ENCODE peak calls at places on chromosome 1, in seven cellular contexts. One of them, this sample, is unnamed.

GRCh38 chr1:205812271-205812877 is 624 bp downstream of the SLC41A1 start:
- DNase-seq in GM13976: peak
- DNase-seq in endothelial cell: peak
- DNase-seq in NCI-H524 treated with DMSO at 0.1 percent for 48 hours: no peak
- DNase-seq in activated T-cell treated with anti-CD3 and anti-CD28 coated beads, Interleukin-2, amount 50 U/mL, for 72 hours: peak
- DNase-seq in iris pigment epithelial cell: peak
- DNase-seq in GM20000: peak
- DNase-seq in this sample: peak

GRCh38 chr1:35443768-35444518 is 113.3 kb downstream of the KIAA0319L start:
- DNase-seq in GM13976: no peak
- DNase-seq in endothelial cell: no peak
- DNase-seq in NCI-H524 treated with DMSO at 0.1 percent for 48 hours: no peak
- DNase-seq in activated T-cell treated with anti-CD3 and anti-CD28 coated beads, Interleukin-2, amount 50 U/mL, for 72 hours: no peak
- DNase-seq in iris pigment epithelial cell: peak
- DNase-seq in GM20000: no peak
- DNase-seq in this sample: no peak

GRCh38 chr1:4305526-4306301 is 348.7 kb upstream of the AJAP1 start:
- DNase-seq in GM13976: no peak
- DNase-seq in endothelial cell: no peak
- DNase-seq in NCI-H524 treated with DMSO at 0.1 percent for 48 hours: no peak
- DNase-seq in activated T-cell treated with anti-CD3 and anti-CD28 coated beads, Interleukin-2, amount 50 U/mL, for 72 hours: no peak
- DNase-seq in iris pigment epithelial cell: no peak
- DNase-seq in GM20000: no peak
- DNase-seq in this sample: no peak

GRCh38 chr1:26111530-26112406 is at the start of gene PDIK1L:
- DNase-seq in GM13976: peak
- DNase-seq in endothelial cell: peak
- DNase-seq in NCI-H524 treated with DMSO at 0.1 percent for 48 hours: peak
- DNase-seq in activated T-cell treated with anti-CD3 and anti-CD28 coated beads, Interleukin-2, amount 50 U/mL, for 72 hours: peak
- DNase-seq in iris pigment epithelial cell: peak
- DNase-seq in GM20000: peak
- DNase-seq in this sample: peak

GRCh38 chr1:2526824-2527552 is 592 bp upstream of the PANK4 start:
- DNase-seq in GM13976: peak
- DNase-seq in endothelial cell: no peak
- DNase-seq in NCI-H524 treated with DMSO at 0.1 percent for 48 hours: peak
- DNase-seq in activated T-cell treated with anti-CD3 and anti-CD28 coated beads, Interleukin-2, amount 50 U/mL, for 72 hours: peak
- DNase-seq in iris pigment epithelial cell: peak
- DNase-seq in GM20000: peak
- DNase-seq in this sample: no peak

GRCh38 chr1:228333739-228334115 is 72.9 kb downstream of the TRIM11 start:
- DNase-seq in GM13976: no peak
- DNase-seq in endothelial cell: no peak
- DNase-seq in NCI-H524 treated with DMSO at 0.1 percent for 48 hours: no peak
- DNase-seq in activated T-cell treated with anti-CD3 and anti-CD28 coated beads, Interleukin-2, amount 50 U/mL, for 72 hours: no peak
- DNase-seq in iris pigment epithelial cell: no peak
- DNase-seq in GM20000: no peak
- DNase-seq in this sample: no peak

GRCh38 chr1:216604771-216605170 is 118.5 kb downstream of the ESRRG start:
- DNase-seq in GM13976: no peak
- DNase-seq in endothelial cell: no peak
- DNase-seq in NCI-H524 treated with DMSO at 0.1 percent for 48 hours: peak
- DNase-seq in activated T-cell treated with anti-CD3 and anti-CD28 coated beads, Interleukin-2, amount 50 U/mL, for 72 hours: no peak
- DNase-seq in iris pigment epithelial cell: no peak
- DNase-seq in GM20000: no peak
- DNase-seq in this sample: no peak

GRCh38 chr1:198556969-198557368 is 16.5 kb upstream of the ATP6V1G3 start:
- DNase-seq in GM13976: peak
- DNase-seq in endothelial cell: no peak
- DNase-seq in NCI-H524 treated with DMSO at 0.1 percent for 48 hours: no peak
- DNase-seq in activated T-cell treated with anti-CD3 and anti-CD28 coated beads, Interleukin-2, amount 50 U/mL, for 72 hours: peak
- DNase-seq in iris pigment epithelial cell: no peak
- DNase-seq in GM20000: peak
- DNase-seq in this sample: peak

GRCh38 chr1:198932351-198932991 is 293.6 kb downstream of the PTPRC start:
- DNase-seq in GM13976: no peak
- DNase-seq in endothelial cell: no peak
- DNase-seq in NCI-H524 treated with DMSO at 0.1 percent for 48 hours: no peak
- DNase-seq in activated T-cell treated with anti-CD3 and anti-CD28 coated beads, Interleukin-2, amount 50 U/mL, for 72 hours: peak
- DNase-seq in iris pigment epithelial cell: peak
- DNase-seq in GM20000: no peak
- DNase-seq in this sample: no peak

GRCh38 chr1:206736878-206737728 is 33.5 kb upstream of the IL19 start:
- DNase-seq in GM13976: peak
- DNase-seq in endothelial cell: no peak
- DNase-seq in NCI-H524 treated with DMSO at 0.1 percent for 48 hours: no peak
- DNase-seq in activated T-cell treated with anti-CD3 and anti-CD28 coated beads, Interleukin-2, amount 50 U/mL, for 72 hours: peak
- DNase-seq in iris pigment epithelial cell: no peak
- DNase-seq in GM20000: no peak
- DNase-seq in this sample: no peak

GRCh38 chr1:17527036-17527914 is 12.2 kb upstream of the ARHGEF10L start:
- DNase-seq in GM13976: no peak
- DNase-seq in endothelial cell: no peak
- DNase-seq in NCI-H524 treated with DMSO at 0.1 percent for 48 hours: no peak
- DNase-seq in activated T-cell treated with anti-CD3 and anti-CD28 coated beads, Interleukin-2, amount 50 U/mL, for 72 hours: no peak
- DNase-seq in iris pigment epithelial cell: peak
- DNase-seq in GM20000: no peak
- DNase-seq in this sample: no peak